ENCODE peak calls at places on chromosome 22, in eight cellular contexts. One of them, this sample, is unnamed.

GRCh38 chr22:17120711-17121234 is 387 bp downstream of the TMEM121B start:
- DNase-seq in uterus: no peak
- DNase-seq in HTR-8/SVneo: no peak
- DNase-seq in activated CD4-positive, alpha-beta T cell treated with anti-CD3 and anti-CD28 coated beads, Interleukin-2, amount 10 ng/mL, durations not matched to agents 7 days and 5 days: no peak
- DNase-seq in stomach: no peak
- DNase-seq in non-pigmented ciliary epithelial cell: no peak
- DNase-seq in Daoy: peak; percentile 30
- DNase-seq in left cardiac atrium: no peak
- DNase-seq in this sample: no peak

GRCh38 chr22:29298641-29299040 is 7.8 kb upstream of the GAS2L1 start:
- DNase-seq in non-pigmented ciliary epithelial cell: no peak
- DNase-seq in HTR-8/SVneo: no peak
- DNase-seq in left cardiac atrium: no peak
- DNase-seq in activated CD4-positive, alpha-beta T cell treated with anti-CD3 and anti-CD28 coated beads, Interleukin-2, amount 10 ng/mL, durations not matched to agents 7 days and 5 days: no peak
- DNase-seq in Daoy: no peak
- DNase-seq in uterus: no peak
- DNase-seq in stomach: no peak
- DNase-seq in this sample: no peak

GRCh38 chr22:22924369-22925145 is 36.9 kb downstream of the IGLL5 start:
- DNase-seq in non-pigmented ciliary epithelial cell: no peak
- DNase-seq in activated CD4-positive, alpha-beta T cell treated with anti-CD3 and anti-CD28 coated beads, Interleukin-2, amount 10 ng/mL, durations not matched to agents 7 days and 5 days: no peak
- DNase-seq in HTR-8/SVneo: no peak
- DNase-seq in Daoy: no peak
- DNase-seq in uterus: no peak
- DNase-seq in left cardiac atrium: no peak
- DNase-seq in stomach: no peak
- DNase-seq in this sample: no peak

GRCh38 chr22:26565181-26565580 is 24.8 kb downstream of the TPST2 start:
- DNase-seq in uterus: no peak
- DNase-seq in left cardiac atrium: no peak
- DNase-seq in stomach: no peak
- DNase-seq in Daoy: no peak
- DNase-seq in activated CD4-positive, alpha-beta T cell treated with anti-CD3 and anti-CD28 coated beads, Interleukin-2, amount 10 ng/mL, durations not matched to agents 7 days and 5 days: no peak
- DNase-seq in HTR-8/SVneo: no peak
- DNase-seq in non-pigmented ciliary epithelial cell: no peak
- DNase-seq in this sample: no peak

GRCh38 chr22:29154364-29155048 is 51.2 kb upstream of the EMID1 start:
- DNase-seq in stomach: peak; percentile 79
- DNase-seq in Daoy: peak; percentile 81
- DNase-seq in HTR-8/SVneo: peak; percentile 66
- DNase-seq in non-pigmented ciliary epithelial cell: peak; percentile 11
- DNase-seq in activated CD4-positive, alpha-beta T cell treated with anti-CD3 and anti-CD28 coated beads, Interleukin-2, amount 10 ng/mL, durations not matched to agents 7 days and 5 days: peak; percentile 74
- DNase-seq in left cardiac atrium: peak; percentile 74
- DNase-seq in uterus: peak; percentile 56
- DNase-seq in this sample: peak; percentile 84

GRCh38 chr22:30665786-30666185 is 1.9 kb downstream of the DUSP18 start:
- DNase-seq in Daoy: no peak
- DNase-seq in HTR-8/SVneo: no peak
- DNase-seq in activated CD4-positive, alpha-beta T cell treated with anti-CD3 and anti-CD28 coated beads, Interleukin-2, amount 10 ng/mL, durations not matched to agents 7 days and 5 days: no peak
- DNase-seq in uterus: no peak
- DNase-seq in stomach: no peak
- DNase-seq in left cardiac atrium: no peak
- DNase-seq in non-pigmented ciliary epithelial cell: no peak
- DNase-seq in this sample: no peak

GRCh38 chr22:37267661-37268413 is 14.5 kb upstream of the CYTH4 start:
- DNase-seq in Daoy: no peak
- DNase-seq in activated CD4-positive, alpha-beta T cell treated with anti-CD3 and anti-CD28 coated beads, Interleukin-2, amount 10 ng/mL, durations not matched to agents 7 days and 5 days: no peak
- DNase-seq in non-pigmented ciliary epithelial cell: no peak
- DNase-seq in HTR-8/SVneo: no peak
- DNase-seq in stomach: no peak
- DNase-seq in left cardiac atrium: no peak
- DNase-seq in uterus: no peak
- DNase-seq in this sample: no peak

GRCh38 chr22:23256986-23257888 is 76.9 kb downstream of the BCR start:
- DNase-seq in uterus: peak; percentile 51
- DNase-seq in activated CD4-positive, alpha-beta T cell treated with anti-CD3 and anti-CD28 coated beads, Interleukin-2, amount 10 ng/mL, durations not matched to agents 7 days and 5 days: no peak
- DNase-seq in Daoy: no peak
- DNase-seq in non-pigmented ciliary epithelial cell: no peak
- DNase-seq in stomach: peak; percentile 61
- DNase-seq in left cardiac atrium: peak; percentile 86
- DNase-seq in HTR-8/SVneo: no peak
- DNase-seq in this sample: no peak

GRCh38 chr22:47106806-47107205 is 344.4 kb downstream of the TBC1D22A start:
- DNase-seq in HTR-8/SVneo: no peak
- DNase-seq in non-pigmented ciliary epithelial cell: no peak
- DNase-seq in uterus: no peak
- DNase-seq in stomach: no peak
- DNase-seq in activated CD4-positive, alpha-beta T cell treated with anti-CD3 and anti-CD28 coated beads, Interleukin-2, amount 10 ng/mL, durations not matched to agents 7 days and 5 days: no peak
- DNase-seq in left cardiac atrium: no peak
- DNase-seq in Daoy: no peak
- DNase-seq in this sample: no peak

GRCh38 chr22:24060375-24060788 is 49.3 kb downstream of the CABIN1 start:
- DNase-seq in activated CD4-positive, alpha-beta T cell treated with anti-CD3 and anti-CD28 coated beads, Interleukin-2, amount 10 ng/mL, durations not matched to agents 7 days and 5 days: no peak
- DNase-seq in Daoy: peak; percentile 85
- DNase-seq in HTR-8/SVneo: no peak
- DNase-seq in left cardiac atrium: peak; percentile 46
- DNase-seq in non-pigmented ciliary epithelial cell: peak; percentile 87
- DNase-seq in stomach: peak; percentile 45
- DNase-seq in uterus: no peak
- DNase-seq in this sample: no peak

GRCh38 chr22:26550498-26551033 is 38.3 kb upstream of the TFIP11 start:
- DNase-seq in Daoy: peak; percentile 73
- DNase-seq in stomach: no peak
- DNase-seq in left cardiac atrium: peak; percentile 69
- DNase-seq in uterus: no peak
- DNase-seq in non-pigmented ciliary epithelial cell: peak; percentile 63
- DNase-seq in HTR-8/SVneo: peak; percentile 65
- DNase-seq in activated CD4-positive, alpha-beta T cell treated with anti-CD3 and anti-CD28 coated beads, Interleukin-2, amount 10 ng/mL, durations not matched to agents 7 days and 5 days: no peak
- DNase-seq in this sample: no peak

GRCh38 chr22:43004362-43005035 is 10.4 kb downstream of the PACSIN2 start:
- DNase-seq in uterus: no peak
- DNase-seq in HTR-8/SVneo: no peak
- DNase-seq in stomach: no peak
- DNase-seq in non-pigmented ciliary epithelial cell: no peak
- DNase-seq in activated CD4-positive, alpha-beta T cell treated with anti-CD3 and anti-CD28 coated beads, Interleukin-2, amount 10 ng/mL, durations not matched to agents 7 days and 5 days: no peak
- DNase-seq in left cardiac atrium: no peak
- DNase-seq in Daoy: peak; percentile 66
- DNase-seq in this sample: peak; percentile 56

GRCh38 chr22:46287873-46288751 is 8.6 kb upstream of the GTSE1 start:
- DNase-seq in HTR-8/SVneo: no peak
- DNase-seq in Daoy: peak; percentile 10
- DNase-seq in uterus: no peak
- DNase-seq in left cardiac atrium: peak; percentile 46
- DNase-seq in stomach: peak; percentile 47
- DNase-seq in activated CD4-positive, alpha-beta T cell treated with anti-CD3 and anti-CD28 coated beads, Interleukin-2, amount 10 ng/mL, durations not matched to agents 7 days and 5 days: peak; percentile 41
- DNase-seq in non-pigmented ciliary epithelial cell: no peak
- DNase-seq in this sample: peak; percentile 91

GRCh38 chr22:39658367-39658766 is 87.8 kb downstream of the CACNA1I start:
- DNase-seq in left cardiac atrium: no peak
- DNase-seq in non-pigmented ciliary epithelial cell: no peak
- DNase-seq in stomach: no peak
- DNase-seq in Daoy: no peak
- DNase-seq in activated CD4-positive, alpha-beta T cell treated with anti-CD3 and anti-CD28 coated beads, Interleukin-2, amount 10 ng/mL, durations not matched to agents 7 days and 5 days: peak; percentile 71
- DNase-seq in uterus: no peak
- DNase-seq in HTR-8/SVneo: no peak
- DNase-seq in this sample: peak; percentile 71

GRCh38 chr22:44582016-44582415 is 84.0 kb upstream of the RTL6 start:
- DNase-seq in Daoy: no peak
- DNase-seq in left cardiac atrium: no peak
- DNase-seq in uterus: peak; percentile 4
- DNase-seq in activated CD4-positive, alpha-beta T cell treated with anti-CD3 and anti-CD28 coated beads, Interleukin-2, amount 10 ng/mL, durations not matched to agents 7 days and 5 days: no peak
- DNase-seq in non-pigmented ciliary epithelial cell: no peak
- DNase-seq in HTR-8/SVneo: no peak
- DNase-seq in stomach: no peak
- DNase-seq in this sample: no peak

GRCh38 chr22:29559853-29560252 is 6.3 kb upstream of the THOC5 start:
- DNase-seq in stomach: no peak
- DNase-seq in non-pigmented ciliary epithelial cell: no peak
- DNase-seq in uterus: no peak
- DNase-seq in left cardiac atrium: no peak
- DNase-seq in activated CD4-positive, alpha-beta T cell treated with anti-CD3 and anti-CD28 coated beads, Interleukin-2, amount 10 ng/mL, durations not matched to agents 7 days and 5 days: no peak
- DNase-seq in Daoy: no peak
- DNase-seq in HTR-8/SVneo: no peak
- DNase-seq in this sample: no peak

GRCh38 chr22:48714231-48714630 is 1113.4 kb downstream of the BRD1 start:
- DNase-seq in Daoy: no peak
- DNase-seq in activated CD4-positive, alpha-beta T cell treated with anti-CD3 and anti-CD28 coated beads, Interleukin-2, amount 10 ng/mL, durations not matched to agents 7 days and 5 days: no peak
- DNase-seq in uterus: no peak
- DNase-seq in non-pigmented ciliary epithelial cell: no peak
- DNase-seq in stomach: no peak
- DNase-seq in left cardiac atrium: no peak
- DNase-seq in HTR-8/SVneo: no peak
- DNase-seq in this sample: no peak

This sample was measured in activated CD8-positive, alpha-beta memory T cell treated with anti-CD3 and anti-CD28 coated beads, Interleukin-2, amount 10 ng/mL, durations not matched to agents 7 days and 5 days.